ENCODE peak calls at places on chromosomes 3 and 15, in four cellular contexts. One of them, this sample, is unnamed.

GRCh38 chr3:140863481-140864084 is 78.1 kb upstream of the SLC25A36 start:
- DNase-seq in CD8-positive, alpha-beta memory T cell: peak; percentile 48
- DNase-seq in BE2C: peak; percentile 68
- DNase-seq in body of pancreas: peak; percentile 74
- DNase-seq in this sample: no peak

GRCh38 chr15:36544518-36545383 is 34.7 kb upstream of the CDIN1 start:
- DNase-seq in BE2C: no peak
- DNase-seq in body of pancreas: no peak
- DNase-seq in CD8-positive, alpha-beta memory T cell: no peak
- DNase-seq in this sample: no peak

GRCh38 chr15:74605810-74606179 is 9.8 kb upstream of the CLK3 start:
- DNase-seq in CD8-positive, alpha-beta memory T cell: no peak
- DNase-seq in body of pancreas: no peak
- DNase-seq in BE2C: no peak
- DNase-seq in this sample: no peak

GRCh38 chr3:47504113-47504512 is 9.4 kb downstream of the ELP6 start:
- DNase-seq in body of pancreas: no peak
- DNase-seq in CD8-positive, alpha-beta memory T cell: no peak
- DNase-seq in BE2C: no peak
- DNase-seq in this sample: no peak

GRCh38 chr3:79729096-79729495 is 38.7 kb downstream of the ROBO1 start:
- DNase-seq in body of pancreas: peak; percentile 32
- DNase-seq in CD8-positive, alpha-beta memory T cell: no peak
- DNase-seq in BE2C: peak; percentile 69
- DNase-seq in this sample: peak; percentile 0

GRCh38 chr3:193788189-193788946 is 195.4 kb downstream of the OPA1 start:
- DNase-seq in CD8-positive, alpha-beta memory T cell: no peak
- DNase-seq in body of pancreas: peak; percentile 77
- DNase-seq in BE2C: peak; percentile 68
- DNase-seq in this sample: no peak

GRCh38 chr3:16496408-16497222 is 16.9 kb downstream of the RFTN1 start:
- DNase-seq in BE2C: no peak
- DNase-seq in body of pancreas: no peak
- DNase-seq in CD8-positive, alpha-beta memory T cell: no peak
- DNase-seq in this sample: no peak

GRCh38 chr15:67521770-67522568 is 1.0 kb downstream of the C15orf61 start:
- DNase-seq in BE2C: no peak
- DNase-seq in body of pancreas: peak; percentile 22
- DNase-seq in CD8-positive, alpha-beta memory T cell: no peak
- DNase-seq in this sample: no peak

GRCh38 chr3:51621091-51621892 is 49.8 kb upstream of the TEX264 start:
- DNase-seq in BE2C: no peak
- DNase-seq in CD8-positive, alpha-beta memory T cell: no peak
- DNase-seq in body of pancreas: peak; percentile 19
- DNase-seq in this sample: peak; percentile 6

GRCh38 chr3:117303446-117303845 is 593.9 kb downstream of the TUSC7 start:
- DNase-seq in CD8-positive, alpha-beta memory T cell: no peak
- DNase-seq in BE2C: no peak
- DNase-seq in body of pancreas: no peak
- DNase-seq in this sample: no peak

GRCh38 chr3:109702252-109702651 is 364.9 kb upstream of the DPPA4 start:
- DNase-seq in CD8-positive, alpha-beta memory T cell: peak; percentile 43
- DNase-seq in body of pancreas: no peak
- DNase-seq in BE2C: no peak
- DNase-seq in this sample: peak; percentile 56

GRCh38 chr3:46576899-46577298 is 10.8 kb upstream of the LRRC2 start:
- DNase-seq in CD8-positive, alpha-beta memory T cell: no peak
- DNase-seq in body of pancreas: no peak
- DNase-seq in BE2C: no peak
- DNase-seq in this sample: no peak

GRCh38 chr3:131501949-131502348 is 822 bp downstream of the MRPL3 start:
- DNase-seq in BE2C: no peak
- DNase-seq in CD8-positive, alpha-beta memory T cell: no peak
- DNase-seq in body of pancreas: no peak
- DNase-seq in this sample: no peak

GRCh38 chr3:139827833-139828232 is 107.2 kb upstream of the CLSTN2 start:
- DNase-seq in body of pancreas: no peak
- DNase-seq in CD8-positive, alpha-beta memory T cell: no peak
- DNase-seq in BE2C: no peak
- DNase-seq in this sample: no peak

GRCh38 chr3:77039606-77040553 is at the start of gene ROBO2:
- DNase-seq in BE2C: peak; percentile 85
- DNase-seq in CD8-positive, alpha-beta memory T cell: no peak
- DNase-seq in body of pancreas: peak; percentile 44
- DNase-seq in this sample: no peak

GRCh38 chr3:183779896-183780450 is 45.4 kb downstream of the MAP6D1 start:
- DNase-seq in CD8-positive, alpha-beta memory T cell: no peak
- DNase-seq in BE2C: no peak
- DNase-seq in body of pancreas: no peak
- DNase-seq in this sample: no peak

GRCh38 chr15:31269961-31270575 is 56.6 kb upstream of the KLF13 start:
- DNase-seq in BE2C: no peak
- DNase-seq in CD8-positive, alpha-beta memory T cell: no peak
- DNase-seq in body of pancreas: no peak
- DNase-seq in this sample: no peak

GRCh38 chr3:197298341-197298857 is at the start of gene DLG1:
- DNase-seq in BE2C: peak; percentile 94
- DNase-seq in body of pancreas: peak; percentile 96
- DNase-seq in CD8-positive, alpha-beta memory T cell: peak; percentile 83
- DNase-seq in this sample: peak; percentile 83

GRCh38 chr3:169812124-169812843 is 386 bp upstream of the LRRIQ4 start:
- DNase-seq in body of pancreas: peak; percentile 74
- DNase-seq in CD8-positive, alpha-beta memory T cell: peak; percentile 65
- DNase-seq in BE2C: peak; percentile 87
- DNase-seq in this sample: peak; percentile 16

GRCh38 chr3:140904521-140904920 is 37.1 kb upstream of the SLC25A36 start:
- DNase-seq in body of pancreas: no peak
- DNase-seq in BE2C: no peak
- DNase-seq in CD8-positive, alpha-beta memory T cell: no peak
- DNase-seq in this sample: no peak

GRCh38 chr3:197793246-197793645 is 2.2 kb downstream of the LRCH3 start:
- DNase-seq in body of pancreas: no peak
- DNase-seq in CD8-positive, alpha-beta memory T cell: no peak
- DNase-seq in BE2C: no peak
- DNase-seq in this sample: no peak

GRCh38 chr3:11661052-11661656 is 17.4 kb upstream of the VGLL4 start:
- DNase-seq in BE2C: no peak
- DNase-seq in body of pancreas: no peak
- DNase-seq in CD8-positive, alpha-beta memory T cell: no peak
- DNase-seq in this sample: no peak

GRCh38 chr15:26773917-26774316 is 1.1 kb upstream of the GABRB3 start:
- DNase-seq in BE2C: no peak
- DNase-seq in body of pancreas: no peak
- DNase-seq in CD8-positive, alpha-beta memory T cell: no peak
- DNase-seq in this sample: no peak

GRCh38 chr3:127689266-127689860 is 16.6 kb downstream of the ABTB1 start:
- DNase-seq in CD8-positive, alpha-beta memory T cell: peak; percentile 11
- DNase-seq in body of pancreas: peak; percentile 2
- DNase-seq in BE2C: peak; percentile 2
- DNase-seq in this sample: no peak

GRCh38 chr15:68430471-68431036 is 1.4 kb downstream of the ITGA11 start:
- DNase-seq in CD8-positive, alpha-beta memory T cell: no peak
- DNase-seq in BE2C: no peak
- DNase-seq in body of pancreas: no peak
- DNase-seq in this sample: no peak

GRCh38 chr15:34810455-34811146 is 15.3 kb upstream of the ACTC1 start:
- DNase-seq in CD8-positive, alpha-beta memory T cell: no peak
- DNase-seq in body of pancreas: no peak
- DNase-seq in BE2C: peak; percentile 37
- DNase-seq in this sample: peak; percentile 96

GRCh38 chr3:36494461-36495109 is 114.3 kb downstream of the STAC start:
- DNase-seq in BE2C: no peak
- DNase-seq in CD8-positive, alpha-beta memory T cell: no peak
- DNase-seq in body of pancreas: peak; percentile 7
- DNase-seq in this sample: peak; percentile 76

GRCh38 chr3:42161050-42161935 is 70.1 kb downstream of the TRAK1 start:
- DNase-seq in CD8-positive, alpha-beta memory T cell: no peak
- DNase-seq in body of pancreas: no peak
- DNase-seq in BE2C: no peak
- DNase-seq in this sample: peak; percentile 7
- H3K4me3 ChIP-seq in CD8-positive, alpha-beta memory T cell: no peak overlapping the region
- H3K4me3 ChIP-seq in body of pancreas: no peak overlapping the region
- H3K4me3 ChIP-seq in BE2C: no peak overlapping the region
- H3K4me3 ChIP-seq in this sample: no peak overlapping the region

DNA sequence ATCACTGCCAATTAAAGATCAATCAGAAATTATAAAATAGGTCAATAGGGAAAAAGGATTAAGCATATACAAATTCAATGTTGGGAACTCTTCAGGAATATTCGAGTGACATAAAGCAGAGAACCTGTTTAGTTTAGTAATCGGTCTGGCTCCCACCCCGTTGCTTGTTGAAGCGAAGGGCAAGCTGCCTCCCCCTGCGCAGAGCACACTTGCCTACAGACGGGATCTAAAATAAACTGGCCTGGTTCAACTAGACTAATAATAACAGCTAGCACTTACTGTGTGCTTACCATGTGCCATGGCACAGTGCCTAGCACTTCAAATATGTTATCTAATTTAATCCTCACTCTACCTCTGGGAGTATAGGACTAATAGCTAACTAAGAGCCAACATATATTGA is 8.6 kb downstream of the SEMA6D start:
- DNase-seq in BE2C: no peak
- DNase-seq in CD8-positive, alpha-beta memory T cell: no peak
- DNase-seq in body of pancreas: peak; percentile 20
- DNase-seq in this sample: no peak
- H3K4me3 ChIP-seq in BE2C: no peak overlapping the region
- H3K4me3 ChIP-seq in CD8-positive, alpha-beta memory T cell: no peak overlapping the region
- H3K4me3 ChIP-seq in body of pancreas: no peak overlapping the region
- H3K4me3 ChIP-seq in this sample: no peak overlapping the region

DNA sequence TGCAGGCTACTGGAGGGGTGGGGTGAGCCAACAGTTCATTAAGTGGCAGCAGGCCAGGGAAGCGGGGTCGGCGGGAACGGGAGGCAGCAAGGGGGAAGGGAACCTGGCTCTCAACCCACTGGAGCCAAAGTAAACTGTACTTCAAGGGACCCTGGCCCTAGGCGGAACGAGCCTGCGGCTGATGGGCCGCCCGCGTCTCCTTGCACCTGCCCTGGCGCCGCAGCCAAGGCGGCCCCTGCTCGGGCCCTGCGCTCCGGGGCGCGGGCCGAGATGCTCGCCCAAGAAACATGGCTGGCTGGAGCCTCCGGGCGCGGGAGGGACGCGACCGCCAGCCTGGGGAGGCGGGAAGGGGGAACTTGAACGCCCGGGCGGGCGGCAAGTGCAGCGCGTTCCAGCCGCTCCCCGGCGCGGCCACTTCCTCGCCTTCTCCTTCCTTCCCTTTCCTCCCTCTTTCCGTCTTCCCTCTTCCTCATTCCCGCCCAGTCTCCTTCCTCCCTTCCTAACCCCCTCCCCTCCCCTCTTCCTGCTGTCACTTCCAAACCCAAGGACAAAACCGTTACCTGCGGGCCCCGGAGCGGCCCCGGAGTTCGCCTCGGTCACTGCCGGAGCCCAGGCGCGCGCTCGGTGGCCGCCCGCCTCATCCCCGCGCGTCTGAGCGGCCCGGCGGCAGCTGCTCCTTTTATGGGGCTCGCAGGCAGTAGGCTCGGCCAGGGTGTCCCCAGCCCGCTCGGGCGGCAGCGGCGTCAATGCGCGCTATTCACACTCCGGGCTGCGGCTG is 489.7 kb downstream of the MAGI1 start:
- DNase-seq in CD8-positive, alpha-beta memory T cell: no peak
- DNase-seq in body of pancreas: no peak
- DNase-seq in BE2C: peak; percentile 62
- DNase-seq in this sample: no peak
- H3K4me3 ChIP-seq in CD8-positive, alpha-beta memory T cell: no peak overlapping the region
- H3K4me3 ChIP-seq in body of pancreas: no peak overlapping the region
- H3K4me3 ChIP-seq in BE2C: peak overlapping the region; percentile 72
- H3K4me3 ChIP-seq in this sample: peak overlapping the region; percentile 53

GRCh38 chr15:63765338-63765737 is 68.4 kb downstream of the HERC1 start:
- DNase-seq in BE2C: no peak
- DNase-seq in CD8-positive, alpha-beta memory T cell: no peak
- DNase-seq in body of pancreas: no peak
- DNase-seq in this sample: no peak
- H3K4me3 ChIP-seq in BE2C: no peak overlapping the region
- H3K4me3 ChIP-seq in CD8-positive, alpha-beta memory T cell: no peak overlapping the region
- H3K4me3 ChIP-seq in body of pancreas: no peak overlapping the region
- H3K4me3 ChIP-seq in this sample: no peak overlapping the region

DNA sequence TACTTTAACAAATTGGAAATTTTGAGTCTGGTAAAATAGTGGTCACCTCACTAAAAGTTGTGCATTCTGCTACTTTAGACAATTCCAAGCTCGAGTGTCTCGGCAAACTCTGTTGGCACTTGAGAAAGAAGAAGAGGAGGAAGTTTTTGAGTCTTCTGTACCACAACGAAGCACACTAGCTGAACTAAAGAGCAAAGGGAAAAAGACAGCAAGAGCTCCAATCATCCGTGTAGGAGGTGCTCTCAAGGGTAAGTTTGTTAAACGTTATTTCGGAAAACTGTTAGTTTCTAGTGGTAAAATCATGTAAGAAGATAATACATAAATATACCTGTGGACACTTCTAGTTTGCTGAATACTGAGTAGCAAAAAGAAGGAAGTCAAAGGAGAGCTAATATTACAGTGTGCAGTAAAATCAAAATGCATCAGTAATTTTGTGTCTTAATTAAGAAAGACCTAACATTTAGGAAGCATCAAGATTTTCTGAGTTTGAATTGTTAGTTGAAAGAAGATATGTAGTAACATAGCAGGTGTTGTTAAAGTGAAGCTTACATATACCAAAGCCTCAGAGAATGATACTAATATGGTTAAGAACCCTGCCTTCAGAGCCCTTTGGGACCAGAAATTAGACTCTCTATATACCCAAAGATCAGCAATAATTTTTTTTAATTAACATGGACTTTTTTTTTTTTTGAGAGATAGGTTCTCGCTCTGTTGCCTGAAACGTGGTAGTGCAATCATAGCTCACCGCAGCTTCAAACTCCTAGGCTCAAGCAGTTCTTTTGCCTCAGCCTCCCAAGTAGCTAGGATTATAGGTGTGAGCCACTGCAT is 23.0 kb downstream of the BUB1B start:
- DNase-seq in BE2C: no peak
- DNase-seq in body of pancreas: no peak
- DNase-seq in CD8-positive, alpha-beta memory T cell: no peak
- DNase-seq in this sample: no peak
- H3K4me3 ChIP-seq in BE2C: no peak overlapping the region
- H3K4me3 ChIP-seq in body of pancreas: no peak overlapping the region
- H3K4me3 ChIP-seq in CD8-positive, alpha-beta memory T cell: no peak overlapping the region
- H3K4me3 ChIP-seq in this sample: no peak overlapping the region

GRCh38 chr3:157263027-157263426 is 103.1 kb upstream of the CCNL1 start:
- DNase-seq in body of pancreas: no peak
- DNase-seq in CD8-positive, alpha-beta memory T cell: no peak
- DNase-seq in BE2C: no peak
- DNase-seq in this sample: no peak
- H3K4me3 ChIP-seq in body of pancreas: no peak overlapping the region
- H3K4me3 ChIP-seq in CD8-positive, alpha-beta memory T cell: no peak overlapping the region
- H3K4me3 ChIP-seq in BE2C: no peak overlapping the region
- H3K4me3 ChIP-seq in this sample: no peak overlapping the region